ENCODE peak calls at places on chromosomes 16 and 17, in nine cellular contexts. D is NCI-H1105 treated with DMSO at 0.1 percent for 48 hours, F is ACHN, I is LoVo, Y is nephron progenitor cell, X is GM19239, B is Right ventricle myocardium superior, M is endodermal cell, K is AG10803. N is an unnamed sample.
A peak's percentile ranks its signal among the peaks of the same experiment; 100 is the strongest.

GRCh38 chr16:52852978-52853377 is 199.7 kb downstream of the CHD9NB start:
- DNase-seq in D (no peak), F (no peak), I (no peak), Y (no peak), X (no peak), B (no peak), M (no peak), K (no peak), N (no peak)

GRCh38 chr17:80523054-80523744 is 21.4 kb upstream of the RPTOR start:
- DNase-seq in D (no peak), F (no peak), I (no peak), Y (no peak), X (no peak), B (no peak), M (no peak), K (no peak), N (no peak)

GRCh38 chr16:62821771-62822170 is 785.5 kb upstream of the CDH8 start:
- DNase-seq in D (no peak), F (no peak), I (no peak), Y (no peak), X (no peak), B (no peak), M (no peak), K (no peak), N (no peak)

GRCh38 chr16:18055411-18055916 is 281.1 kb downstream of the NPIPA8 start:
- DNase-seq in D (no peak), F (no peak), I (no peak), Y (no peak), X (no peak), B (no peak), M (no peak), K (no peak), N (no peak)

GRCh38 chr17:8698142-8699050 is 46.2 kb downstream of the CCDC42 start:
- DNase-seq in D (no peak), F (no peak), I (no peak), Y (peak; percentile 53), X (no peak), B (peak; percentile 68), M (peak; percentile 59), K (peak; percentile 63), N (no peak)

GRCh38 chr16:66494916-66495315 is 55.0 kb downstream of the TK2 start:
- DNase-seq in D (no peak), F (no peak), I (no peak), Y (no peak), X (no peak), B (no peak), M (peak; percentile 1), K (no peak), N (no peak)

GRCh38 chr17:68463211-68463990 is 6.1 kb upstream of the WIPI1 start:
- DNase-seq in D (no peak), F (no peak), I (no peak), Y (no peak), X (no peak), B (no peak), M (no peak), K (no peak), N (no peak)

GRCh38 chr17:71495420-71495819 is 625.4 kb upstream of the SOX9 start:
- DNase-seq in D (no peak), F (no peak), I (no peak), Y (no peak), X (no peak), B (no peak), M (no peak), K (no peak), N (no peak)

GRCh38 chr16:57592591-57593003 is 35.8 kb upstream of the ADGRG1 start:
- DNase-seq in D (no peak), F (no peak), I (no peak), Y (no peak), X (no peak), B (peak; percentile 56), M (no peak), K (no peak), N (no peak)

GRCh38 chr16:27251561-27252205 is 16.9 kb downstream of the NSMCE1 start:
- DNase-seq in D (no peak), F (no peak), I (no peak), Y (no peak), X (no peak), B (no peak), M (peak; percentile 17), K (no peak), N (no peak)

GRCh38 chr17:31917065-31917529 is 15.6 kb upstream of the UTP6 start:
- DNase-seq in D (no peak), F (no peak), I (no peak), Y (no peak), X (no peak), B (no peak), M (no peak), K (no peak), N (no peak)

GRCh38 chr16:31213342-31213741 is 577 bp upstream of the TRIM72 start:
- DNase-seq in D (no peak), F (no peak), I (no peak), Y (no peak), X (no peak), B (no peak), M (no peak), K (no peak), N (no peak)

GRCh38 chr17:15648384-15648783 is 28.9 kb upstream of the FBXW10B start:
- DNase-seq in D (no peak), F (no peak), I (no peak), Y (no peak), X (no peak), B (no peak), M (no peak), K (no peak), N (no peak)

GRCh38 chr16:29656688-29657523 is 6.1 kb upstream of the SPN start:
- DNase-seq in D (no peak), F (no peak), I (no peak), Y (no peak), X (no peak), B (no peak), M (peak; percentile 61), K (no peak), N (no peak)

GRCh38 chr17:55764610-55765009 is 13.8 kb downstream of the PCTP start:
- DNase-seq in D (no peak), F (no peak), I (no peak), Y (no peak), X (no peak), B (no peak), M (no peak), K (no peak), N (no peak)

GRCh38 chr16:3070608-3071111 is 5.2 kb downstream of the IL32 start:
- DNase-seq in D (no peak), F (no peak), I (no peak), Y (no peak), X (no peak), B (peak; percentile 19), M (no peak), K (no peak), N (no peak)

GRCh38 chr17:40497704-40498103 is 3.7 kb downstream of the TNS4 start:
- DNase-seq in D (no peak), F (no peak), I (no peak), Y (no peak), X (no peak), B (no peak), M (no peak), K (peak; percentile 46), N (no peak)

GRCh38 chr16:10181196-10182162 is 749 bp downstream of the GRIN2A start:
- DNase-seq in D (no peak), F (peak; percentile 51), I (peak; percentile 24), Y (peak; percentile 87), X (peak; percentile 70), B (peak; percentile 69), M (peak; percentile 95), K (peak; percentile 56), N (no peak)

GRCh38 chr16:55499951-55500350 is 8.9 kb upstream of the LPCAT2 start:
- DNase-seq in D (no peak), F (peak; percentile 78), I (peak; percentile 19), Y (no peak), X (no peak), B (no peak), M (peak; percentile 20), K (peak; percentile 100), N (no peak)

GRCh38 chr16:79007614-79008013 is 592.9 kb downstream of the MAF start:
- DNase-seq in D (no peak), F (no peak), I (no peak), Y (no peak), X (no peak), B (no peak), M (no peak), K (no peak), N (no peak)

GRCh38 chr16:84595052-84595481 is 22.8 kb downstream of the COTL1 start:
- DNase-seq in D (no peak), F (no peak), I (no peak), Y (no peak), X (no peak), B (no peak), M (no peak), K (no peak), N (no peak)

GRCh38 chr17:75625813-75626486 is 7.3 kb upstream of the SMIM5 start:
- DNase-seq in D (no peak), F (peak; percentile 50), I (no peak), Y (peak; percentile 70), X (peak; percentile 70), B (no peak), M (peak; percentile 95), K (no peak), N (no peak)

GRCh38 chr17:66300956-66301355 is 1.5 kb upstream of the PRKCA start:
- DNase-seq in D (no peak), F (no peak), I (no peak), Y (no peak), X (no peak), B (no peak), M (no peak), K (no peak), N (no peak)

GRCh38 chr17:78517421-78517820 is 59.8 kb downstream of the DNAH17 start:
- DNase-seq in D (no peak), F (no peak), I (no peak), Y (no peak), X (no peak), B (no peak), M (peak; percentile 20), K (no peak), N (no peak)

GRCh38 chr16:66516808-66517585 is 32.9 kb downstream of the TK2 start:
- DNase-seq in D (no peak), F (peak; percentile 100), I (peak; percentile 98), Y (no peak), X (peak; percentile 88), B (peak; percentile 97), M (peak; percentile 76), K (peak; percentile 98), N (peak; percentile 98)

GRCh38 chr17:48961516-48962233 is 6.7 kb downstream of the GIP start:
- DNase-seq in D (no peak), F (peak; percentile 67), I (no peak), Y (peak; percentile 38), X (no peak), B (no peak), M (peak; percentile 93), K (peak; percentile 50), N (no peak)

GRCh38 chr17:31095239-31096105 is 695 bp downstream of the NF1 start:
- DNase-seq in D (peak; percentile 56), F (peak; percentile 75), I (peak; percentile 7), Y (peak; percentile 75), X (no peak), B (peak; percentile 66), M (peak; percentile 95), K (peak; percentile 40), N (no peak)

GRCh38 chr17:76707985-76708807 is 2.6 kb downstream of the MXRA7 start:
- DNase-seq in D (no peak), F (peak; percentile 57), I (no peak), Y (peak; percentile 67), X (no peak), B (peak; percentile 55), M (peak; percentile 97), K (no peak), N (no peak)

GRCh38 chr17:72592242-72592966 is 471.6 kb downstream of the SOX9 start:
- DNase-seq in D (peak; percentile 74), F (peak; percentile 87), I (peak; percentile 88), Y (peak; percentile 84), X (peak; percentile 57), B (peak; percentile 65), M (peak; percentile 98), K (peak; percentile 81), N (no peak)

GRCh38 chr16:9092963-9093477 is 1.6 kb downstream of the HAPSTR1 start:
- DNase-seq in D (peak; percentile 19), F (no peak), I (no peak), Y (peak; percentile 51), X (no peak), B (no peak), M (peak; percentile 72), K (no peak), N (no peak)

GRCh38 chr17:14201595-14201994 is 35.1 kb downstream of the CDRT15 start:
- DNase-seq in D (no peak), F (no peak), I (no peak), Y (no peak), X (no peak), B (no peak), M (no peak), K (no peak), N (no peak)